ENCODE peak calls at places on chromosomes 2 and 18, in ten cellular contexts. One of them, this sample, is unnamed.
A peak's percentile ranks its signal among the peaks of the same experiment; 100 is the strongest.

GRCh38 chr2:197889041-197889440 is 84.6 kb downstream of the PLCL1 start:
- DNase-seq in HCT116: no peak
- DNase-seq in K562: peak; percentile 77
- DNase-seq in GM12878: peak; percentile 77
- DNase-seq in A549: no peak
- DNase-seq in endothelial cell of umbilical vein: peak; percentile 77
- DNase-seq in SK-N-SH: no peak
- DNase-seq in H1: no peak
- DNase-seq in HepG2: no peak
- DNase-seq in WTC11: no peak
- DNase-seq in this sample: peak; percentile 83

GRCh38 chr2:23383087-23383486 is 1.9 kb upstream of the KLHL29 start:
- DNase-seq in GM12878: no peak
- DNase-seq in K562: peak; percentile 40
- DNase-seq in WTC11: no peak
- DNase-seq in HepG2: no peak
- DNase-seq in SK-N-SH: no peak
- DNase-seq in A549: no peak
- DNase-seq in HCT116: no peak
- DNase-seq in endothelial cell of umbilical vein: no peak
- DNase-seq in H1: no peak
- DNase-seq in this sample: no peak

GRCh38 chr2:128809256-128809636 is 490.6 kb upstream of the HS6ST1 start:
- DNase-seq in WTC11: no peak
- DNase-seq in SK-N-SH: no peak
- DNase-seq in H1: no peak
- DNase-seq in GM12878: no peak
- DNase-seq in K562: no peak
- DNase-seq in A549: no peak
- DNase-seq in HCT116: no peak
- DNase-seq in endothelial cell of umbilical vein: no peak
- DNase-seq in HepG2: no peak
- DNase-seq in this sample: no peak

GRCh38 chr2:70083344-70084156 is 3.7 kb upstream of the PCBP1 start:
- DNase-seq in HCT116: peak; percentile 83
- DNase-seq in K562: peak; percentile 50
- DNase-seq in A549: no peak
- DNase-seq in GM12878: peak; percentile 88
- DNase-seq in HepG2: peak; percentile 87
- DNase-seq in H1: no peak
- DNase-seq in SK-N-SH: no peak
- DNase-seq in endothelial cell of umbilical vein: no peak
- DNase-seq in WTC11: no peak
- DNase-seq in this sample: peak; percentile 85

GRCh38 chr2:148640767-148641166 is 3.8 kb upstream of the EPC2 start:
- DNase-seq in HepG2: peak; percentile 24
- DNase-seq in SK-N-SH: peak; percentile 14
- DNase-seq in HCT116: no peak
- DNase-seq in A549: no peak
- DNase-seq in K562: peak; percentile 37
- DNase-seq in WTC11: no peak
- DNase-seq in H1: no peak
- DNase-seq in GM12878: no peak
- DNase-seq in endothelial cell of umbilical vein: no peak
- DNase-seq in this sample: no peak

GRCh38 chr18:48827321-48828200 is 123.2 kb downstream of the SMAD7 start:
- DNase-seq in HCT116: no peak
- DNase-seq in WTC11: peak; percentile 59
- DNase-seq in K562: peak; percentile 44
- DNase-seq in A549: no peak
- DNase-seq in H1: peak; percentile 62
- DNase-seq in endothelial cell of umbilical vein: peak; percentile 70
- DNase-seq in SK-N-SH: peak; percentile 73
- DNase-seq in HepG2: no peak
- DNase-seq in GM12878: no peak
- DNase-seq in this sample: no peak

GRCh38 chr2:218036371-218036770 is 32.7 kb upstream of the RUFY4 start:
- DNase-seq in endothelial cell of umbilical vein: no peak
- DNase-seq in WTC11: no peak
- DNase-seq in GM12878: no peak
- DNase-seq in SK-N-SH: no peak
- DNase-seq in HepG2: no peak
- DNase-seq in HCT116: no peak
- DNase-seq in A549: no peak
- DNase-seq in H1: no peak
- DNase-seq in K562: no peak
- DNase-seq in this sample: peak; percentile 43

GRCh38 chr2:85888745-85889647 is at the start of gene ST3GAL5:
- DNase-seq in A549: peak; percentile 81
- DNase-seq in HepG2: peak; percentile 73
- DNase-seq in WTC11: peak; percentile 89
- DNase-seq in HCT116: peak; percentile 67
- DNase-seq in K562: peak; percentile 91
- DNase-seq in endothelial cell of umbilical vein: peak; percentile 97
- DNase-seq in GM12878: peak; percentile 51
- DNase-seq in SK-N-SH: peak; percentile 97
- DNase-seq in H1: peak; percentile 94
- DNase-seq in this sample: peak; percentile 89

GRCh38 chr2:144249035-144249637 is 270.8 kb downstream of the ZEB2 start:
- DNase-seq in WTC11: no peak
- DNase-seq in SK-N-SH: no peak
- DNase-seq in GM12878: no peak
- DNase-seq in H1: no peak
- DNase-seq in endothelial cell of umbilical vein: no peak
- DNase-seq in K562: no peak
- DNase-seq in A549: no peak
- DNase-seq in HepG2: no peak
- DNase-seq in HCT116: no peak
- DNase-seq in this sample: no peak

GRCh38 chr2:226234187-226234586 is 565.4 kb downstream of the IRS1 start:
- DNase-seq in HepG2: no peak
- DNase-seq in WTC11: no peak
- DNase-seq in endothelial cell of umbilical vein: no peak
- DNase-seq in SK-N-SH: no peak
- DNase-seq in GM12878: no peak
- DNase-seq in A549: no peak
- DNase-seq in HCT116: no peak
- DNase-seq in H1: no peak
- DNase-seq in K562: no peak
- DNase-seq in this sample: peak; percentile 37

GRCh38 chr2:128388414-128389032 is 69.9 kb upstream of the HS6ST1 start:
- DNase-seq in A549: no peak
- DNase-seq in endothelial cell of umbilical vein: no peak
- DNase-seq in SK-N-SH: no peak
- DNase-seq in HepG2: no peak
- DNase-seq in GM12878: no peak
- DNase-seq in WTC11: no peak
- DNase-seq in HCT116: no peak
- DNase-seq in H1: no peak
- DNase-seq in K562: no peak
- DNase-seq in this sample: no peak

GRCh38 chr2:161199885-161200284 is 39.7 kb downstream of the TANK start:
- DNase-seq in K562: no peak
- DNase-seq in endothelial cell of umbilical vein: no peak
- DNase-seq in H1: no peak
- DNase-seq in HCT116: no peak
- DNase-seq in A549: no peak
- DNase-seq in SK-N-SH: no peak
- DNase-seq in WTC11: no peak
- DNase-seq in GM12878: no peak
- DNase-seq in HepG2: no peak
- DNase-seq in this sample: no peak

GRCh38 chr2:176508374-176508773 is 239.1 kb downstream of the MTX2 start:
- DNase-seq in SK-N-SH: no peak
- DNase-seq in A549: no peak
- DNase-seq in HCT116: no peak
- DNase-seq in WTC11: no peak
- DNase-seq in H1: no peak
- DNase-seq in K562: no peak
- DNase-seq in HepG2: no peak
- DNase-seq in endothelial cell of umbilical vein: no peak
- DNase-seq in GM12878: no peak
- DNase-seq in this sample: no peak

DNA sequence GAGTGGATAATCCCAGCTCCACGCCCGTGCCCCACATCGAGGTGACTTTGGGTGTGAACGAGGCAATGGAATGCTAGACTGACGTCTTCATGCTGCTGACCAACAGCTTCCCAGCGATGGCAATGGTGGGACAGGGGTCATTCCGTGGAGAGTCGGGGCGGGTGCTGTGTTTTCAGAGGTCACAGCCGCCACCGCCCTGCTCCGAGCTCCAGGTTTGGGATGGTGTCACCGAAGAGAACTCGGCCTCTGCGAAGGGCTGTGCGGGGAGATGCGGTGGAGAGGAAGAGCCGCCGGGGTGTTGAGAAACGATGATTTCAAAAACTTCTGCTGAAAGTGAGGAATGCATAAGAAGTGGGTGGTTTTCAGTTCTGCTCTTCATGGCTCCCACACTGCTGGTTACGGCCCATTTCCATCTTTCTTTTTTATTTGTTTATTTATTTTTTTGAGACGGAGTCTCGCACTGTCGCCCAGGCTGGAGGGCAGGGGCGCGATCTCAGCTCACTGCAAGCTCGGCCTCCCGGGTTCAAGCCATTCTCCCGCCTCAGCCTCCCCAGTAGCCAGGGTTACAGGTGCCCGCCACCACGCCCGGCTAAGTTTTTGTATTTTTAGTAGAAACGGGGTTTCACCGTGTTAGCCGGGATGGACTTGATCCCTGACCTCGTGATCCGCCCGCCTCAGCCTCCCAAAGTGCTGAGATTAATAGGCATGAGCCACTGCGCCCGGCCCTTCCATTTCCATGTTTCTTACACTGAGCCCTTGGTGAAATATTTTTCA is 142.6 kb downstream of the RTP5 start:
- DNase-seq in endothelial cell of umbilical vein: no peak
- DNase-seq in WTC11: no peak
- DNase-seq in HCT116: no peak
- DNase-seq in HepG2: no peak
- DNase-seq in GM12878: no peak
- DNase-seq in A549: no peak
- DNase-seq in K562: no peak
- DNase-seq in SK-N-SH: no peak
- DNase-seq in H1: no peak
- DNase-seq in this sample: peak; percentile 32
- TF ChIP-seq MAX in endothelial cell of umbilical vein: no peak
- TF ChIP-seq MAX in WTC11: no peak
- TF ChIP-seq MAX in HCT116: no peak
- TF ChIP-seq MAX in HepG2: no peak
- TF ChIP-seq MAX in GM12878: no peak
- TF ChIP-seq MAX in A549: no peak
- TF ChIP-seq MAX in K562: no peak
- TF ChIP-seq MAX in SK-N-SH: no peak
- TF ChIP-seq MAX in H1: no peak
- TF ChIP-seq MAX in this sample: no peak

DNA sequence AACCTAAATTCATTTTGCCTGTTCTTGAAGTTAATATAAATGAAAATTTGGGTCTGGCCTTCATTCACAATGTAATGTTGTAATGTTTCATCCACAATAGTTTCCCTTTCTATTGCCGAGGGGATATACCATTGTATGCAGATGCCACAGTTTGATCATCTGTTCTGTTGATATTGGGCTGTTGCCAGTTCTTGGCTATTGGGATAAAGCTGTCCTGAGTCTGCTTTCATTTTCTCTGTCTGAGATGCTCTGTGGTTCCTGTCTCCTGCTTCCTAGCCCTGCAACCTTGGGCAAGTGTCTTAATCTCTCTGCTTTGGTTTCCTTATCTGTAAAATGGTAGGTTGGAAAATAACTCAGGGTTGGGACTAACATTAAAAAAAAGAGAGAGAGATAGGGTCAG is 25.2 kb downstream of the B3GNT2 start:
- DNase-seq in A549: no peak
- DNase-seq in K562: no peak
- DNase-seq in SK-N-SH: no peak
- DNase-seq in GM12878: no peak
- DNase-seq in WTC11: no peak
- DNase-seq in endothelial cell of umbilical vein: peak; percentile 76
- DNase-seq in HepG2: peak; percentile 32
- DNase-seq in HCT116: no peak
- DNase-seq in H1: no peak
- DNase-seq in this sample: no peak
- TF ChIP-seq MAX in A549: no peak
- TF ChIP-seq MAX in K562: no peak
- TF ChIP-seq MAX in SK-N-SH: no peak
- TF ChIP-seq MAX in GM12878: no peak
- TF ChIP-seq MAX in WTC11: no peak
- TF ChIP-seq MAX in endothelial cell of umbilical vein: no peak
- TF ChIP-seq MAX in HepG2: no peak
- TF ChIP-seq MAX in HCT116: no peak
- TF ChIP-seq MAX in H1: no peak
- TF ChIP-seq MAX in this sample: no peak

DNA sequence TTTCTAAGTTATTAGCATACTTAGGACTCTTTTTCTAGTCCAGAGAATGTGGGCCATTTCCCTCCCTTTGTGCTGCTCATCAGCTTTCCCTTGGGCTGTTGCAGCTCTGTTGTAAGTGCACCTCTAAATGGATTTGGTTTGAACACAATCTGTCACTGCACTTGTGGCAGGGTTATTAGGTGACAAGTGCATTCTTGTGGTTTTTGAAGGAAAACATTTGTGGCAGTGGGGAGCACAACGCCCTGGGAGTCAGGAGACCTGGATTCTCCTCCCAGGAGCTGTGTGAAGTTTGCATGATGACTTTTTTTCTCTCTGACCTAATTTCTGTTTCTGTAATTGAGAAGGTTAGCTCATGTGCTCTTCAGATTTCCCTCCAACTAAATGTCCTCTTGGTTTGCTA is 630.9 kb upstream of the FAM98A start:
- DNase-seq in WTC11: no peak
- DNase-seq in A549: no peak
- DNase-seq in H1: no peak
- DNase-seq in K562: no peak
- DNase-seq in HCT116: no peak
- DNase-seq in SK-N-SH: no peak
- DNase-seq in HepG2: no peak
- DNase-seq in endothelial cell of umbilical vein: no peak
- DNase-seq in GM12878: no peak
- DNase-seq in this sample: no peak
- TF ChIP-seq MAX in WTC11: no peak
- TF ChIP-seq MAX in A549: no peak
- TF ChIP-seq MAX in H1: no peak
- TF ChIP-seq MAX in K562: no peak
- TF ChIP-seq MAX in HCT116: no peak
- TF ChIP-seq MAX in SK-N-SH: no peak
- TF ChIP-seq MAX in HepG2: no peak
- TF ChIP-seq MAX in endothelial cell of umbilical vein: no peak
- TF ChIP-seq MAX in GM12878: no peak
- TF ChIP-seq MAX in this sample: no peak

DNA sequence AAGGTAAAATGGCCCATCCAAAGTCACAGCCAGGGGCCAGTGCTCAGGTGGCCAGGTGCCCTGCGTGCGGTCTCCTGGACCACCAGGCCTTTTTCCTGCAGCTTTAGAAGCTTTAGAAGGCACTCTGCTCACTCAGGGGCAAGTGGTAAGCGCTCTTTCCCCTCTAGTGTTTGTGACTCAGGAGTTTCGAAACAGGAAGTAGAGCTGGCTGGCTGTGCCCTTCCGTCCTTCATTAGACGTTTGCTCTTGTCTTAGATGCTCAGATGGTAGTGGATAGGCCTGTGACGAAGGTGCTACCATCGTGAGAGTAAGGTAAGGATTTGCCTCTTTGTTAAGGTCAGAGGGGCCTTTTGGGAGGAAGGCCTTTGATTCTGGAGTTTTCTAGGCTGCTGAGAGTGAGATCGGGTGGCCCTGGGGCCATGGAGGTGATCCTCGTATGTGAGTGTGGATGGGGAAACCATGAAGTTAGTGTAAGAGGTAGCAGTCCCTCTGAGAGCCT is at the start of gene CASP8:
- DNase-seq in H1: no peak
- DNase-seq in GM12878: no peak
- DNase-seq in WTC11: no peak
- DNase-seq in endothelial cell of umbilical vein: no peak
- DNase-seq in HepG2: peak; percentile 55
- DNase-seq in HCT116: no peak
- DNase-seq in K562: peak; percentile 66
- DNase-seq in A549: no peak
- DNase-seq in SK-N-SH: no peak
- DNase-seq in this sample: peak; percentile 95
- TF ChIP-seq MAX in H1: no peak
- TF ChIP-seq MAX in GM12878: no peak
- TF ChIP-seq MAX in WTC11: no peak
- TF ChIP-seq MAX in endothelial cell of umbilical vein: no peak
- TF ChIP-seq MAX in HepG2: peak; percentile 53
- TF ChIP-seq MAX in HCT116: no peak
- TF ChIP-seq MAX in K562: no peak
- TF ChIP-seq MAX in A549: no peak
- TF ChIP-seq MAX in SK-N-SH: no peak
- TF ChIP-seq MAX in this sample: peak; percentile 43

This sample was measured in NB4.